ENCODE peak calls at places on chromosomes 13 and 19, in six cellular contexts. F, W, O, U, H and A are unnamed samples.

GRCh38 chr19:4337906-4338440 is 654 bp downstream of the STAP2 start:
- DNase-seq in F (no peak), W (no peak), O (no peak), U (no peak), H (no peak), A (peak)

GRCh38 chr13:111911141-111911720 is 155.7 kb upstream of the SOX1 start:
- DNase-seq in F (no peak), W (no peak), O (no peak), U (no peak), H (no peak), A (no peak)

GRCh38 chr19:48502720-48503018 is 9.0 kb downstream of the LMTK3 start:
- DNase-seq in F (no peak), W (no peak), O (no peak), U (no peak), H (no peak), A (no peak)

GRCh38 chr13:75461314-75461713 is 20.7 kb downstream of the TBC1D4 start:
- DNase-seq in F (no peak), W (no peak), O (no peak), U (no peak), H (no peak), A (no peak)

GRCh38 chr19:32837531-32837930 is 32.0 kb downstream of the SLC7A9 start:
- DNase-seq in F (no peak), W (no peak), O (no peak), U (no peak), H (no peak), A (no peak)

GRCh38 chr13:74287672-74288169 is 153.5 kb upstream of the KLF12 start:
- DNase-seq in F (peak), W (peak), O (no peak), U (no peak), H (peak), A (peak)

GRCh38 chr13:100334209-100334608 is 245.3 kb downstream of the PCCA start:
- DNase-seq in F (no peak), W (no peak), O (no peak), U (no peak), H (no peak), A (no peak)

GRCh38 chr19:47094557-47095517 is 18.7 kb downstream of the ZC3H4 start:
- DNase-seq in F (no peak), W (no peak), O (no peak), U (no peak), H (peak), A (no peak)

GRCh38 chr13:43830481-43830873 is 43.7 kb upstream of the ENOX1 start:
- DNase-seq in F (no peak), W (no peak), O (no peak), U (no peak), H (no peak), A (no peak)

GRCh38 chr19:15613338-15613737 is 1.7 kb upstream of the CYP4F8 start:
- DNase-seq in F (no peak), W (no peak), O (no peak), U (no peak), H (no peak), A (no peak)

GRCh38 chr13:48873598-48873997 is 102.1 kb upstream of the FNDC3A start:
- DNase-seq in F (no peak), W (no peak), O (no peak), U (no peak), H (peak), A (no peak)

GRCh38 chr19:18655173-18655844 is 18.5 kb downstream of the KLHL26 start:
- DNase-seq in F (no peak), W (no peak), O (no peak), U (no peak), H (no peak), A (no peak)

GRCh38 chr19:732325-733069 is 18.4 kb upstream of the MISP start:
- DNase-seq in F (no peak), W (no peak), O (no peak), U (no peak), H (no peak), A (no peak)

GRCh38 chr13:64293923-64294322 is 2878.3 kb upstream of the PCDH20 start:
- DNase-seq in F (no peak), W (no peak), O (no peak), U (no peak), H (no peak), A (no peak)

GRCh38 chr19:12647490-12648071 is 19.0 kb downstream of the MAN2B1 start:
- DNase-seq in F (no peak), W (no peak), O (no peak), U (no peak), H (no peak), A (peak)

GRCh38 chr13:34070006-34070405 is 252.1 kb downstream of the RFC3 start:
- DNase-seq in F (no peak), W (no peak), O (no peak), U (no peak), H (no peak), A (no peak)